ENCODE peak calls at places on chromosome 20, in seven cellular contexts. R is cardiac fibroblast, G is choroid plexus epithelial cell, A is fibroblast of the aortic adventitia, C is Caco-2, S is upper lobe of right lung, B is NT2/D1. T is an unnamed sample.

GRCh38 chr20:38001981-38002380 is 31.3 kb downstream of the TTI1 start:
- DNase-seq in R (peak), G (peak), A (peak), C (peak), S (no peak), B (no peak), T (no peak)

GRCh38 chr20:43983359-43983758 is 68.7 kb downstream of the TOX2 start:
- DNase-seq in R (no peak), G (no peak), A (no peak), C (no peak), S (no peak), B (no peak), T (no peak)

GRCh38 chr20:45470939-45471338 is 1.4 kb downstream of the WFDC2 start:
- DNase-seq in R (peak), G (no peak), A (peak), C (no peak), S (no peak), B (no peak), T (no peak)

GRCh38 chr20:24705486-24705885 is 236.1 kb downstream of the SYNDIG1 start:
- DNase-seq in R (no peak), G (no peak), A (peak), C (no peak), S (no peak), B (no peak), T (no peak)

GRCh38 chr20:15949391-15949790 is 623.9 kb downstream of the KIF16B start:
- DNase-seq in R (no peak), G (no peak), A (no peak), C (no peak), S (no peak), B (no peak), T (no peak)

GRCh38 chr20:54195483-54196472 is 12.1 kb upstream of the PFDN4 start:
- DNase-seq in R (no peak), G (no peak), A (no peak), C (no peak), S (no peak), B (no peak), T (no peak)

GRCh38 chr20:53872561-53873248 is 197.7 kb downstream of the BCAS1 start:
- DNase-seq in R (peak), G (peak), A (peak), C (no peak), S (no peak), B (no peak), T (no peak)

GRCh38 chr20:45958593-45958992 is 13.4 kb downstream of the ZNF335 start:
- DNase-seq in R (no peak), G (no peak), A (no peak), C (peak), S (peak), B (no peak), T (no peak)

GRCh38 chr20:5127859-5128409 is 1.1 kb downstream of the CDS2 start:
- DNase-seq in R (no peak), G (no peak), A (no peak), C (no peak), S (no peak), B (no peak), T (no peak)

GRCh38 chr20:51470907-51471411 is 71.6 kb downstream of the NFATC2 start:
- DNase-seq in R (no peak), G (no peak), A (no peak), C (peak), S (no peak), B (no peak), T (no peak)

GRCh38 chr20:64222273-64222672 is 33.3 kb upstream of the PCMTD2 start:
- DNase-seq in R (peak), G (peak), A (no peak), C (no peak), S (no peak), B (no peak), T (no peak)

GRCh38 chr20:19658137-19658536 is 99.9 kb upstream of the RIN2 start:
- DNase-seq in R (no peak), G (no peak), A (no peak), C (no peak), S (peak), B (no peak), T (no peak)

GRCh38 chr20:56412949-56413348 is 889 bp downstream of the CASS4 start:
- DNase-seq in R (no peak), G (no peak), A (no peak), C (no peak), S (no peak), B (no peak), T (no peak)

GRCh38 chr20:41563087-41563486 is 55.1 kb downstream of the CHD6 start:
- DNase-seq in R (no peak), G (no peak), A (no peak), C (no peak), S (no peak), B (no peak), T (no peak)

GRCh38 chr20:46400828-46401477 is 5.5 kb downstream of the ELMO2 start:
- DNase-seq in R (peak), G (peak), A (peak), C (no peak), S (no peak), B (no peak), T (peak)

GRCh38 chr20:46126440-46127056 is 8.4 kb downstream of the CD40 start:
- DNase-seq in R (no peak), G (no peak), A (no peak), C (no peak), S (no peak), B (no peak), T (no peak)

GRCh38 chr20:22723659-22724058 is 139.3 kb upstream of the FOXA2 start:
- DNase-seq in R (peak), G (peak), A (peak), C (no peak), S (no peak), B (no peak), T (no peak)

GRCh38 chr20:19903168-19903676 is 113.9 kb upstream of the NAA20 start:
- DNase-seq in R (peak), G (peak), A (no peak), C (no peak), S (no peak), B (no peak), T (no peak)

GRCh38 chr20:41509801-41510200 is 108.4 kb downstream of the CHD6 start:
- DNase-seq in R (peak), G (peak), A (peak), C (no peak), S (no peak), B (no peak), T (no peak)

GRCh38 chr20:19256085-19256484 is 43.6 kb downstream of the SLC24A3 start:
- DNase-seq in R (no peak), G (peak), A (no peak), C (no peak), S (no peak), B (no peak), T (no peak)

GRCh38 chr20:44301285-44301684 is 9.7 kb downstream of the FITM2 start:
- DNase-seq in R (no peak), G (no peak), A (no peak), C (no peak), S (peak), B (no peak), T (no peak)

GRCh38 chr20:57319584-57319983 is 10.0 kb upstream of the SPO11 start:
- DNase-seq in R (no peak), G (no peak), A (no peak), C (no peak), S (no peak), B (no peak), T (no peak)

GRCh38 chr20:32909896-32910571 is 51.3 kb downstream of the EFCAB8 start:
- DNase-seq in R (no peak), G (no peak), A (no peak), C (peak), S (peak), B (no peak), T (no peak)

GRCh38 chr20:16208443-16208842 is 364.8 kb downstream of the KIF16B start:
- DNase-seq in R (no peak), G (no peak), A (no peak), C (no peak), S (no peak), B (no peak), T (no peak)

GRCh38 chr20:54199721-54200176 is 8.1 kb upstream of the PFDN4 start:
- DNase-seq in R (peak), G (peak), A (peak), C (peak), S (peak), B (peak), T (peak)

GRCh38 chr20:11958852-11959251 is 41.2 kb downstream of the BTBD3 start:
- DNase-seq in R (peak), G (no peak), A (no peak), C (no peak), S (no peak), B (no peak), T (no peak)

GRCh38 chr20:19850190-19850533 is 92.1 kb downstream of the RIN2 start:
- DNase-seq in R (peak), G (peak), A (peak), C (no peak), S (no peak), B (no peak), T (no peak)

GRCh38 chr20:20528896-20529295 is 161.0 kb downstream of the INSM1 start:
- DNase-seq in R (no peak), G (no peak), A (no peak), C (no peak), S (no peak), B (no peak), T (no peak)

GRCh38 chr20:44615876-44616603 is 33.7 kb downstream of the PKIG start:
- DNase-seq in R (no peak), G (no peak), A (no peak), C (no peak), S (peak), B (no peak), T (no peak)

GRCh38 chr20:32019156-32019510 is 8.9 kb downstream of the CCM2L start:
- DNase-seq in R (no peak), G (no peak), A (no peak), C (peak), S (no peak), B (no peak), T (peak)

GRCh38 chr20:56257604-56258003 is 9.1 kb downstream of the MC3R start:
- DNase-seq in R (no peak), G (no peak), A (no peak), C (no peak), S (no peak), B (no peak), T (no peak)

GRCh38 chr20:11057624-11058023 is 383.8 kb upstream of the JAG1 start:
- DNase-seq in R (peak), G (peak), A (peak), C (no peak), S (no peak), B (no peak), T (no peak)

DNA sequence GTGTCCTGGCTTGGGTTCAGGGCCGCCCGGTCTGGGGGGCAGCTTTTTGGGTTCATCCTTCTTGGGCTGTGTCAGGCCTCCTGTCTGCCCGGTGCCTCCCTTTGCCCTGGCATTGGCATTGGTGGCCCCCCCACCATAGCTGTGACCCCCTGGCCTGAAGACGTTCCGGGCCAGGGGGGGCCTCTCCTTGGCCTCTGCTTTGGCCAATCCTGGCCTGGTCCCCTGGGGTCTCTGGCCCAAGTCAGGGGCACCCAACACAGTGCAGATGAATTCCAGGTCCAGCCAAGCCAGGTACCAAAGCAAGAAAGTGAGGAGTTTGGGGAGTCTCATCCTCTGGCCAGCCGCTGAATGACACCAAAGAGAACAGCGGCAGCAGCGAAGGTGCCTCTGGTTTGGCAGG is 429 bp downstream of the GDF5 start:
- DNase-seq in R (no peak), G (no peak), A (no peak), C (no peak), S (no peak), B (no peak), T (no peak)
- H3K4me3 ChIP-seq in R (peak), G (peak), A (peak), C (no peak), S (peak), B (no peak), T (no peak)

GRCh38 chr20:48760403-48760889 is 67.4 kb downstream of the PREX1 start:
- DNase-seq in R (peak), G (peak), A (peak), C (no peak), S (no peak), B (no peak), T (no peak)
- H3K4me3 ChIP-seq in R (no peak), G (no peak), A (no peak), C (no peak), S (no peak), B (no peak), T (no peak)

DNA sequence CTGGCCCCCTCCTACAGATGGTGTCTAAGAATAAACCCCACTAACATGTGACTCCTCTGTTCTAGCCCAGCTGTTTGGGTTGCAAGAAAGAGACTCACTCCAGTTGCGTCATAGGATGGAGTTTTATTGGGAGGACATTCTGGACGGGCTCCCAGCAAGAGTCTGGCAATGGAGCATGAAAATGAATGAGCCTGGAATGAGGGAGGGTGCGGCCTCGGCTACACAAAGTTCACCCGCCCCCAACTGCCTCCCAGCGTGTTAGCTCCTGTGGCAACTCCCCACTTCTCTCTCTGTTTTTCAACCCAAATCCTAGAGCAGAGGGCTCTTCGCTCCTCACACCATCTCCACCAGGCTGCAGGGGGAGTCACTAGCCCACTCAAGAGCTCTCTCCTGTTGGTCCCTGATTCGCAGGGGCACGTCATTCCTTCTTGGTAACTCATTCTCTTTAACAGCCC is 5.1 kb upstream of the ADAM33 start:
- DNase-seq in R (peak), G (peak), A (peak), C (no peak), S (no peak), B (no peak), T (no peak)
- H3K4me3 ChIP-seq in R (peak), G (no peak), A (no peak), C (no peak), S (no peak), B (no peak), T (no peak)

DNA sequence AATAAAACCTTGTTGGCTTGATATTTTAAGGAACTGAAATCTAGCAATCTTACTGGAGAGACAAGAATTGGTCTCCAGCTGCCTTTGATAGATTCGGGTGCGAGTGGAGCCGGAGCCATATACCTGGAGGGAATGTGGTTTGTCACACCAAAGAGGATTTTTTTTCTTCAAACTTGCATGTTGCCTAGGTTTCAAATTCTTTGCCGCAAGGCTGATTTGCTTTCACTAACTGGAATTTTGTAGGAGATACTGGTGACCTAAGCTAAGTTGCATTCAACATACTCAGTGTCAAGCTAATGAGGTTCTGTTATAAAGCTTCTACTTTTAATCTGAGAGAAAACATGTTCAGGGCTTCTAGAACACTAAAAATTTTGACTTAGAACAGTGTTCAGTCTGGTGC is 39.7 kb upstream of the ASIP start:
- DNase-seq in R (no peak), G (peak), A (no peak), C (no peak), S (no peak), B (no peak), T (no peak)
- H3K4me3 ChIP-seq in R (no peak), G (no peak), A (no peak), C (no peak), S (no peak), B (no peak), T (no peak)

GRCh38 chr20:8809107-8809953 is 259.6 kb upstream of the PLCB4 start:
- DNase-seq in R (no peak), G (no peak), A (no peak), C (no peak), S (no peak), B (no peak), T (no peak)
- H3K4me3 ChIP-seq in R (no peak), G (no peak), A (no peak), C (no peak), S (no peak), B (no peak), T (no peak)

DNA sequence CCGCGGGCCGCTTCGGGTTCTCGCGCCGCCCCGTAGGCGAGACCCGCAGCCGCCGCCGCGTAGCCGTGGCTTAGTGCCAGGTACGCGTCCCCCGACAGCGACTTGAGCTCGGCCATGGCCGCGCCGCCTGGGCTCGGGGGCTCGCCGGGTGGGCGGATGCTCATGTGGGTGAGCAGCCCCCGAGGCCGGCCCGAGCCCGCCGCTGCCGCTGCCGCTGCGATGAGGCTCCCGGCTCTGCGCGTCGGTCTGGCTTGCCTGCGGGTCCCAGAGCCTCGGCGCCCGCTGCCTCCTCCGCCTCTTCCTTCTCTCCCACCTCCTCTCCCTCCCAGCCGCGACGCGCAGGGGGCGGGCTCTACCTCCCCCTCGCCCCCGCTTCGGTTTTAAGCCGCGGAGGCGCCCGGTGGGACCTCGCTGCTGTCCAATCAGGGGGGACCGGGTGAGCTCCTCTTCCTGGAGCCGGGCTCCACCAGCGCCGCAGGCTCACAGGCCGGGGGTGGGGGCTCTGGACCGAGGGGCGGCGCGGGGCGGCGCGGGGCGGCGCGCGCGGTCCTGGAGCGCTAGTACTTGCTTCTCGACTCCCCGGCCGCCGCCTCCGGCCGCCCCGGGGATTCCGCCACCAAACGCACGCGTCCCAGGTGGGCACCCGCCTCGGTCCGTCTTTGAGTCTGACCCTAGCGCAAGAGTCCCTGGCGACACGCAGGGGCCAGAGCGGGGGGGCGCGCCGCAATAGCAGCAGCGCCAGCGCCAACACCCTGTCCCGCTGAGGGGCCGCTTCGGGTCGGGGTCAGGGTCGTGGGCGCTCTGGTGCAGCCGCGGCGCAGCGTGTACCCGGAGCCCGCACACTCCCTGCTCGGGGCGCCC is at the start of gene BHLHE23:
- DNase-seq in R (no peak), G (no peak), A (no peak), C (no peak), S (no peak), B (peak), T (peak)
- H3K4me3 ChIP-seq in R (no peak), G (no peak), A (no peak), C (no peak), S (no peak), B (peak), T (peak)

DNA sequence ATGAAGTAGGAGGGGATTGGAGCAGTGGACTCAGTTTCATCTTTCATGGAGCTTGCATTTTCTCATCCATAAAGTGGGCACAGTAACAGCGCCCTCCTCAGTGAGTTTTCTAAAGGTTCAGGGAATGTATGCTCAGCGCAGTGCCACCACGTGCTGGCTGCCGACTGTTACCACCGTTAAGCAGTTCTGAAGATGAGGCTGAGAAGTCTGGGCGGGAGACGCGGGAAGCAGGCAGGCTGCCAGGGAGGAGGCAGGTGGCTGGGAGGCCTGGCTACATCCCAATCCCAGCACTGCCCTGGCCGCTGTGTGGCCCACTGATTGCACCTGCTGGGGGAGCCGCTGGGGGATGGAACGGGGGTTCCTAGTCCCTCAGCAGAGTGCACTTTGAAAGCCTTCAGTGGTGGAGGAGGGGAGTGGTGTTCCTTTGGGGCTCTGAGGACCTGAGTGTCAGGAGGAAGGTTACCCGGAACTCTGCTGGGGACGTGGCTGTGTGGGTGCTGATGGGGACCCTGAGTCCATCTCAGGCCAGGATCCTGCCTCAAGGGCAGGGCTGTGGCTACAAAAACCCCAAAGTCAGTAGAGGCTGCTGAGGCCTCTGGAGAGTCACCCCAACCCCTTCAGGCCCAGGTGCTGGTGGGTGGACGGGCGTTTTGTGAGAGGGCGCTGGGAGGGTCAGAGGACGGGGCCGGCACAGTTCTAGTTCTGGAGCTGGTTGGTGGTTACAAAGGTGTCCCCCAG is 28.0 kb upstream of the PHACTR3 start:
- DNase-seq in R (no peak), G (no peak), A (no peak), C (peak), S (no peak), B (no peak), T (no peak)
- H3K4me3 ChIP-seq in R (no peak), G (no peak), A (no peak), C (no peak), S (peak), B (peak), T (no peak)

DNA sequence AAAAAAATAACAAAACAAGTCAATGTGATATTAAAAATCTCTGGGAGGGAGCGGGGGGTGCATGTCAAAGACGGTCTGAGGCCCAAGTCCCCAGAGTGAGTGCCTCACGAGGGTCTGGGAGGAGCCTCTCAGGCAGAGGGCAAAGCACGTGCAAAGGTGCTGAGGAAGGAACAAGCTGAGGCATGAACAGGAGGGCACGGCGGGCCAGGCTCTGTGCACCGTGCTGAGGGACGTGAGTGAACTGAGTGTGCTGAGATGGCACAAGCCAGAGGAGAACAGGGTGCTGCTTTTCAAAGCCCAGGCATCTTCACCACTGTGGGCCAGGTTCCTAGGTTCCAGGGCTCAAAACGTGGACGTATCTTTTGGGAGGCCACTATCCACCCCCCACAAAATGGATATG is 142.1 kb upstream of the PHACTR3 start:
- DNase-seq in R (no peak), G (no peak), A (no peak), C (no peak), S (no peak), B (no peak), T (no peak)
- H3K4me3 ChIP-seq in R (no peak), G (no peak), A (no peak), C (no peak), S (no peak), B (no peak), T (no peak)